ENCODE peak calls at places on chromosomes 2 and 18, in ten cellular contexts. G is brain microvascular endothelial cell, Q is dorsolateral prefrontal cortex, L is body of pancreas, M is colonic mucosa, N is psoas muscle, H is GM12878, J is OCI-LY7, A is thyroid gland, S is Peyer's patch. Y is an unnamed sample.

GRCh38 chr2:60355849-60356261 is 197.6 kb downstream of the BCL11A start:
- DNase-seq in G (no peak), Q (no peak), L (no peak), M (no peak), N (no peak), H (no peak), J (peak; percentile 69), A (no peak), S (no peak), Y (no peak)

GRCh38 chr2:8488001-8488738 is 193.7 kb upstream of the ID2 start:
- DNase-seq in G (no peak), Q (no peak), L (peak; percentile 23), M (no peak), N (no peak), H (peak; percentile 95), J (no peak), A (no peak), S (peak; percentile 51), Y (peak; percentile 51)

GRCh38 chr2:42935692-42936631 is 143.6 kb upstream of the HAAO start:
- DNase-seq in G (no peak), Q (no peak), L (no peak), M (no peak), N (no peak), H (no peak), J (no peak), A (peak; percentile 44), S (no peak), Y (no peak)

GRCh38 chr2:60299179-60299578 is 254.3 kb downstream of the BCL11A start:
- DNase-seq in G (no peak), Q (no peak), L (peak; percentile 28), M (no peak), N (no peak), H (no peak), J (no peak), A (no peak), S (no peak), Y (no peak)

GRCh38 chr2:122340246-122340645 is 584.8 kb downstream of the TSN start:
- DNase-seq in G (no peak), Q (no peak), L (no peak), M (no peak), N (no peak), H (peak; percentile 39), J (no peak), A (no peak), S (no peak), Y (no peak)

GRCh38 chr18:6729247-6730091 is at the start of gene ARHGAP28:
- DNase-seq in G (peak; percentile 87), Q (peak; percentile 55), L (peak; percentile 95), M (peak; percentile 76), N (peak; percentile 81), H (no peak), J (no peak), A (peak; percentile 87), S (peak; percentile 66), Y (no peak)

GRCh38 chr2:23096905-23097602 is 287.9 kb upstream of the KLHL29 start:
- DNase-seq in G (no peak), Q (no peak), L (no peak), M (no peak), N (no peak), H (no peak), J (no peak), A (no peak), S (no peak), Y (no peak)

GRCh38 chr2:27370816-27371620 is 602 bp downstream of the SNX17 start:
- DNase-seq in G (peak; percentile 21), Q (no peak), L (no peak), M (peak; percentile 68), N (peak; percentile 43), H (peak; percentile 32), J (peak; percentile 74), A (peak; percentile 65), S (peak; percentile 68), Y (peak; percentile 33)

GRCh38 chr18:70047931-70048603 is 100.4 kb upstream of the CD226 start:
- DNase-seq in G (no peak), Q (no peak), L (no peak), M (no peak), N (no peak), H (no peak), J (no peak), A (no peak), S (no peak), Y (no peak)

GRCh38 chr2:239326831-239327535 is 73.8 kb downstream of the HDAC4 start:
- DNase-seq in G (no peak), Q (no peak), L (peak; percentile 78), M (peak; percentile 20), N (peak; percentile 56), H (no peak), J (no peak), A (no peak), S (peak; percentile 58), Y (peak; percentile 74)

DNA sequence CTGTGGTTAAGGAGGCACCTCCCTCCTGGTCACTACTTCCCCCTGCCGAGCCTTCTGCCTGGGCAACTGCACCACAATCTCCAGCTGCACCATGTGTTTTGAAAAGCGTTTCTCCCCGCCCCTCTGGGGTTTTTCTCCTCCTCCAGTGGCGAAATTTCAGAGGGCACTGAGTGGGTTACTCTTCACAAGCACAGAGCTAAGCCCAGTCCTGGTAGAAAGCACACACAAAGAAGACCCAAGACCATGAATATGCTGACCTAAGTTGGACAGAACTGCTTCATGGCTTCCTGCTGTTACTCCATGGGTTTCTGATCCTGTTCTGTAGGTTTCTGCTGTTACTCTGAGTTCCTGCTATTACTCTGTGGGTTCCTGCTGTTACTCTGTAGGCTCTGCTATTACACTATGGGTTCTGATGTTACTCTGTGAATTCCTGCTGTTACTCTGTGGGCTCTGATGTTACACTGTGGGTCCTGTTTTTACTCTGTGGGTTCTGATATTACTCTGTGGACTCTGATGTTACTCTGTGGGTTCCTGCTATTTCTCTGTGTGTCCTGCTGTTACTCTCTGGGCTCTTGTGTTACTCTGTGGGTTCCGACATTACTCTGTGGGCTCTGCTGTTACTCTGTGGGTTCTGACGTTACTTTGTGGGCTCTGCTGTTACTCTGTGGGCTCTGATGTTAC is 216.6 kb downstream of the RTP5 start:
- DNase-seq in G (no peak), Q (no peak), L (peak; percentile 90), M (no peak), N (no peak), H (peak; percentile 48), J (peak; percentile 50), A (peak; percentile 11), S (peak; percentile 74), Y (no peak)
- TF ChIP-seq CTCF in G (no peak), Q (no peak), L (no peak), M (no peak), N (no peak), H (no peak), J (no peak), A (no peak), S (no peak), Y (no peak)

GRCh38 chr2:173202570-173202969 is 126.9 kb downstream of the MAP3K20 start:
- DNase-seq in G (no peak), Q (no peak), L (no peak), M (no peak), N (no peak), H (no peak), J (no peak), A (no peak), S (no peak), Y (no peak)

GRCh38 chr2:173196080-173196479 is 120.4 kb downstream of the MAP3K20 start:
- DNase-seq in G (no peak), Q (no peak), L (no peak), M (no peak), N (no peak), H (no peak), J (no peak), A (no peak), S (no peak), Y (no peak)

GRCh38 chr2:173196638-173197037 is 121.0 kb downstream of the MAP3K20 start:
- DNase-seq in G (no peak), Q (no peak), L (no peak), M (no peak), N (no peak), H (no peak), J (no peak), A (no peak), S (no peak), Y (no peak)

GRCh38 chr2:173198338-173198737 is 122.7 kb downstream of the MAP3K20 start:
- DNase-seq in G (no peak), Q (no peak), L (no peak), M (no peak), N (no peak), H (no peak), J (no peak), A (no peak), S (no peak), Y (no peak)

DNA sequence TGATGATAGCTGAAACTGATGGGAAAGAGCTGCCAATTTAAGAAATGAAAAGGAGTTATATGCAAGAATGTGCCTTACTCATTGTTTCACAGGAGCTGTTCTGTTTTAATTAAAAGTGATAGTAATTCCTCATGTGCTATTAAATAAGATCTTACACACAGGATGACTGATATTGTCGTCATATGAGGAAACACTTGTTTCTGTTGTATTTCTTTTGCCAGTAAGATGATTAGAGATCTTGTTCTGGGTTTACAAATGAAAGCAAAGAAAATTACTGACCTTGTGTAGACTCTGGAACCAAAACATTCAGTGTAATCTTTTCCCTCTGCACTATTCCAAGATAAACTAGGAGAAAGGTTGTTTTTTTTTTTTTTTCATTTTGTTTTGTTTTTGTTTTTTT is 123.7 kb downstream of the MAP3K20 start:
- DNase-seq in G (no peak), Q (no peak), L (no peak), M (no peak), N (no peak), H (no peak), J (no peak), A (no peak), S (no peak), Y (no peak)
- H3K27ac ChIP-seq in G (no peak overlapping the region), Q (no peak overlapping the region), L (no peak overlapping the region), M (no peak overlapping the region), N (peak overlapping the region; percentile 86), H (no peak overlapping the region), J (no peak overlapping the region), A (peak overlapping the region; percentile 85), S (no peak overlapping the region), Y (no peak overlapping the region)

DNA sequence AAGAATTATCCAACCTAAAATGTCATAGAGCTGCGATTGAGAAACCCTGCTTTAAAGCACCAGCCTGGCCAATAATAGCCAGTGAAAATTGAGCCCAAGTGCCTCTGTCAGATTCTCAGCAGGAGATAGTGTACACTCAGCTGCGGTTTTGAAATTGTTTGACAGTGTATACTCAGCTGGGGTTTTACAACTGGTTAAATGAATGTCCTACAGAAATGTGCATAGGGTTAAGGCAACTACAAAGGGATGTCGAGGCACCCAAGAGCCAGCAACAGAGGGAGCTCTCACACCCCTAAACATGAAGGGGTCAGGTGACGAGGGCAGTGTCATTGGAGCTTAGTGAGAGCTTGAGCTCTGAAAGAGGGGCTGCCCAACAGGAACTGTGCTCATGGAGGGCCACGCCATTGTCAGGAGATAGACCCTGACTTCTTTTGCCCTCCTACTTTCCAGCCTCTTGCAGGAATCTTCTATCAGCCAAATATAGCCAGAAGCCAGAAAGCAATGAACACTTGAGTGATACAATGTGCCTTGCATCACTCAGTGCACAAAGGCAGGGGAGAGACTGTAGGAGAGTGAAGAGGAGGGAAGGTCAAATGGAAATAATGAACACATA is 15.1 kb downstream of the ACTG2 start:
- DNase-seq in G (peak; percentile 78), Q (no peak), L (peak; percentile 39), M (peak; percentile 42), N (no peak), H (peak; percentile 26), J (peak; percentile 67), A (peak; percentile 6), S (peak; percentile 66), Y (peak; percentile 19)
- TF ChIP-seq CTCF in G (peak; percentile 54), Q (peak; percentile 45), L (peak; percentile 14), M (no peak), N (peak; percentile 19), H (peak; percentile 58), J (peak; percentile 78), A (no peak), S (no peak), Y (peak; percentile 44)

GRCh38 chr2:28622101-28622499 is 126.2 kb downstream of the PLB1 start:
- DNase-seq in G (no peak), Q (no peak), L (no peak), M (no peak), N (no peak), H (no peak), J (no peak), A (no peak), S (no peak), Y (no peak)
- H3K27ac ChIP-seq in G (peak overlapping the region; percentile 80), Q (peak overlapping the region; percentile 84), L (peak overlapping the region; percentile 94), M (peak overlapping the region; percentile 85), N (peak overlapping the region; percentile 62), H (no peak overlapping the region), J (no peak overlapping the region), A (no peak overlapping the region), S (peak overlapping the region; percentile 75), Y (peak overlapping the region; percentile 86)

Y was measured in CD8-positive, alpha-beta T cell.